ENCODE peak calls at places on chromosome 10, in nine cellular contexts. W is AG09319; Y is cardiac muscle cell; O is AG09309; U is pancreas; T is IMR-90; S is bronchial epithelial cell; E is Peyer's patch; I is activated gamma-delta T cell treated with anti-CD3 and anti-CD28 coated beads, Interleukin-2, amount 50 U/mL, for 16 hours. N is an unnamed sample.

GRCh38 chr10:31774291-31774900 is 154.2 kb downstream of the ARHGAP12 start:
- DNase-seq in W (no peak), E (no peak), S (no peak), I (no peak), U (no peak), O (no peak), T (peak; percentile 35), Y (no peak), N (no peak)

GRCh38 chr10:34681933-34682332 is 133.2 kb downstream of the PARD3 start:
- DNase-seq in O (no peak), Y (no peak), T (no peak), W (no peak), I (no peak), S (no peak), E (no peak), U (no peak), N (no peak)

GRCh38 chr10:66941491-66941890 is 15.7 kb downstream of the LRRTM3 start:
- DNase-seq in S (no peak), U (no peak), O (no peak), W (no peak), T (no peak), I (no peak), Y (no peak), E (no peak), N (no peak)

GRCh38 chr10:132107211-132107946 is 41.6 kb downstream of the JAKMIP3 start:
- DNase-seq in T (no peak), I (no peak), Y (no peak), W (no peak), O (no peak), E (peak; percentile 15), S (no peak), U (no peak), N (no peak)

GRCh38 chr10:94349327-94349726 is 13.4 kb downstream of the NOC3L start:
- DNase-seq in W (no peak), I (no peak), U (no peak), O (no peak), T (no peak), Y (no peak), E (no peak), S (peak; percentile 5), N (no peak)

GRCh38 chr10:13056461-13057077 is 43.4 kb upstream of the OPTN start:
- DNase-seq in U (no peak), O (no peak), Y (peak; percentile 37), I (no peak), E (no peak), S (peak; percentile 30), W (no peak), T (peak; percentile 16), N (no peak)

GRCh38 chr10:12644380-12645144 is 295.2 kb downstream of the CAMK1D start:
- DNase-seq in U (no peak), T (no peak), W (no peak), S (no peak), O (no peak), I (no peak), E (no peak), Y (no peak), N (no peak)

GRCh38 chr10:29517352-29517923 is 117.3 kb downstream of the SVIL start:
- DNase-seq in U (no peak), S (no peak), O (no peak), W (no peak), T (peak; percentile 45), Y (peak; percentile 59), I (no peak), E (no peak), N (no peak)

GRCh38 chr10:28722065-28722803 is 44.9 kb downstream of the BAMBI start:
- DNase-seq in T (peak; percentile 40), Y (peak; percentile 73), I (no peak), E (no peak), S (no peak), W (no peak), O (no peak), U (peak; percentile 68), N (no peak)

GRCh38 chr10:73997479-73997805 is 474 bp upstream of the VCL start:
- DNase-seq in O (no peak), E (no peak), S (no peak), U (no peak), I (no peak), T (no peak), Y (no peak), W (no peak), N (no peak)

GRCh38 chr10:72068901-72069446 is 19.4 kb downstream of the SPOCK2 start:
- DNase-seq in T (no peak), W (no peak), O (no peak), S (no peak), U (no peak), E (no peak), Y (no peak), I (no peak), N (no peak)

GRCh38 chr10:123637326-123637880 is 28.8 kb upstream of the GPR26 start:
- DNase-seq in T (no peak), W (no peak), E (no peak), U (no peak), S (peak; percentile 47), O (peak; percentile 40), Y (no peak), I (no peak), N (peak; percentile 59)

GRCh38 chr10:79230563-79231249 is 116.6 kb upstream of the PPIF start:
- DNase-seq in U (no peak), T (no peak), Y (no peak), I (no peak), E (no peak), S (no peak), W (no peak), O (no peak), N (no peak)

GRCh38 chr10:103582331-103583123 is 89.0 kb downstream of the NEURL1 start:
- DNase-seq in I (no peak), O (no peak), E (no peak), T (no peak), S (no peak), W (no peak), Y (no peak), U (no peak), N (no peak)

GRCh38 chr10:69362471-69362954 is 54.2 kb downstream of the TACR2 start:
- DNase-seq in U (no peak), I (no peak), Y (no peak), T (peak; percentile 90), O (no peak), S (peak; percentile 80), W (no peak), E (no peak), N (peak; percentile 34)

GRCh38 chr10:60707841-60708240 is 70.4 kb upstream of the CDK1 start:
- DNase-seq in W (no peak), I (no peak), O (no peak), Y (no peak), U (no peak), E (no peak), T (no peak), S (no peak), N (no peak)

GRCh38 chr10:74432841-74433594 is 282.0 kb downstream of the ADK start:
- DNase-seq in W (peak; percentile 16), T (peak; percentile 70), S (peak; percentile 17), I (no peak), O (peak; percentile 39), U (no peak), Y (peak; percentile 25), E (no peak), N (peak; percentile 42)

GRCh38 chr10:36578306-36578705 is 547.1 kb upstream of the ANKRD30A start:
- DNase-seq in S (peak; percentile 87), E (no peak), I (no peak), O (peak; percentile 41), U (no peak), T (peak; percentile 88), Y (no peak), W (no peak), N (peak; percentile 24)

GRCh38 chr10:130018253-130018652 is 54.2 kb upstream of the EBF3 start:
- DNase-seq in E (no peak), W (no peak), O (peak; percentile 17), T (peak; percentile 63), Y (no peak), I (no peak), S (peak; percentile 9), U (no peak), N (no peak)

GRCh38 chr10:133275683-133276092 is 980 bp downstream of the ADAM8 start:
- DNase-seq in S (peak; percentile 50), W (no peak), U (no peak), O (no peak), T (no peak), E (no peak), I (no peak), Y (no peak), N (no peak)

GRCh38 chr10:78046711-78047269 is 13.1 kb downstream of the RPS24 start:
- DNase-seq in S (peak; percentile 35), W (no peak), U (no peak), E (no peak), Y (no peak), T (no peak), O (no peak), I (no peak), N (no peak)

GRCh38 chr10:34941471-34942357 is 126.6 kb upstream of the PARD3 start:
- DNase-seq in E (no peak), U (no peak), Y (no peak), O (no peak), W (no peak), T (peak; percentile 13), S (peak; percentile 98), I (no peak), N (no peak)

GRCh38 chr10:122407375-122408125 is 33.0 kb downstream of the PLEKHA1 start:
- DNase-seq in Y (no peak), S (no peak), W (no peak), I (peak; percentile 40), O (no peak), E (no peak), T (no peak), U (no peak), N (no peak)